ENCODE peak calls at places on chromosomes 4 and X, in ten cellular contexts. T is IMR-90, D is GM12878, P is uterus, U is ovary, Q is breast epithelium, A is K562, C is Peyer's patch, M is right lobe of liver, B is A549. Z is an unnamed sample.

GRCh38 chr4:53863731-53864130 is 200.7 kb downstream of the CHIC2 start:
- DNase-seq in T (no peak), D (no peak), P (peak; percentile 24), U (no peak), Q (no peak), A (no peak), C (no peak), M (no peak), B (no peak), Z (no peak)

GRCh38 chr4:47784222-47784621 is 53.6 kb downstream of the CORIN start:
- DNase-seq in T (no peak), D (no peak), P (no peak), U (no peak), Q (no peak), A (no peak), C (no peak), M (no peak), B (no peak), Z (no peak)

GRCh38 chr4:111666826-111667360 is 478.4 kb upstream of the FAM241A start:
- DNase-seq in T (no peak), D (no peak), P (no peak), U (no peak), Q (no peak), A (no peak), C (no peak), M (no peak), B (no peak), Z (no peak)

GRCh38 chrX:56802921-56803848 is 74.1 kb downstream of the NBDY start:
- DNase-seq in T (peak; percentile 76), D (peak; percentile 77), P (peak; percentile 76), U (peak; percentile 84), Q (peak; percentile 77), A (peak; percentile 20), C (peak; percentile 71), M (peak; percentile 81), B (no peak), Z (no peak)

GRCh38 chr4:3213661-3214250 is 35.2 kb upstream of the MSANTD1 start:
- DNase-seq in T (no peak), D (no peak), P (no peak), U (no peak), Q (no peak), A (no peak), C (no peak), M (no peak), B (no peak), Z (no peak)

GRCh38 chr4:6410078-6410477 is 62.3 kb downstream of the PPP2R2C start:
- DNase-seq in T (no peak), D (no peak), P (no peak), U (no peak), Q (no peak), A (no peak), C (no peak), M (no peak), B (no peak), Z (no peak)

GRCh38 chr4:5995901-5996623 is 22.2 kb downstream of the C4orf50 start:
- DNase-seq in T (no peak), D (no peak), P (no peak), U (no peak), Q (no peak), A (no peak), C (no peak), M (no peak), B (no peak), Z (no peak)

GRCh38 chrX:154458116-154458953 is at the start of gene PLXNA3:
- DNase-seq in T (no peak), D (no peak), P (no peak), U (peak; percentile 62), Q (no peak), A (peak; percentile 87), C (peak; percentile 61), M (peak; percentile 58), B (no peak), Z (no peak)

GRCh38 chr4:168560184-168560834 is 63.5 kb downstream of the PALLD start:
- DNase-seq in T (peak; percentile 70), D (no peak), P (no peak), U (no peak), Q (peak; percentile 29), A (no peak), C (no peak), M (no peak), B (no peak), Z (no peak)

GRCh38 chr4:62622084-62622483 is 1422.0 kb downstream of the ADGRL3 start:
- DNase-seq in T (no peak), D (no peak), P (no peak), U (no peak), Q (no peak), A (no peak), C (no peak), M (no peak), B (no peak), Z (no peak)

GRCh38 chr4:158884280-158884679 is 115.5 kb downstream of the FNIP2 start:
- DNase-seq in T (no peak), D (no peak), P (no peak), U (no peak), Q (no peak), A (no peak), C (no peak), M (no peak), B (no peak), Z (no peak)

GRCh38 chr4:99642725-99643489 is 14.7 kb downstream of the C4orf54 start:
- DNase-seq in T (no peak), D (no peak), P (no peak), U (peak; percentile 63), Q (no peak), A (no peak), C (no peak), M (peak; percentile 66), B (no peak), Z (no peak)

GRCh38 chr4:40976343-40976742 is 226.6 kb downstream of the NSUN7 start:
- DNase-seq in T (peak; percentile 70), D (no peak), P (peak; percentile 73), U (peak; percentile 70), Q (no peak), A (peak; percentile 30), C (no peak), M (no peak), B (peak; percentile 59), Z (no peak)

DNA sequence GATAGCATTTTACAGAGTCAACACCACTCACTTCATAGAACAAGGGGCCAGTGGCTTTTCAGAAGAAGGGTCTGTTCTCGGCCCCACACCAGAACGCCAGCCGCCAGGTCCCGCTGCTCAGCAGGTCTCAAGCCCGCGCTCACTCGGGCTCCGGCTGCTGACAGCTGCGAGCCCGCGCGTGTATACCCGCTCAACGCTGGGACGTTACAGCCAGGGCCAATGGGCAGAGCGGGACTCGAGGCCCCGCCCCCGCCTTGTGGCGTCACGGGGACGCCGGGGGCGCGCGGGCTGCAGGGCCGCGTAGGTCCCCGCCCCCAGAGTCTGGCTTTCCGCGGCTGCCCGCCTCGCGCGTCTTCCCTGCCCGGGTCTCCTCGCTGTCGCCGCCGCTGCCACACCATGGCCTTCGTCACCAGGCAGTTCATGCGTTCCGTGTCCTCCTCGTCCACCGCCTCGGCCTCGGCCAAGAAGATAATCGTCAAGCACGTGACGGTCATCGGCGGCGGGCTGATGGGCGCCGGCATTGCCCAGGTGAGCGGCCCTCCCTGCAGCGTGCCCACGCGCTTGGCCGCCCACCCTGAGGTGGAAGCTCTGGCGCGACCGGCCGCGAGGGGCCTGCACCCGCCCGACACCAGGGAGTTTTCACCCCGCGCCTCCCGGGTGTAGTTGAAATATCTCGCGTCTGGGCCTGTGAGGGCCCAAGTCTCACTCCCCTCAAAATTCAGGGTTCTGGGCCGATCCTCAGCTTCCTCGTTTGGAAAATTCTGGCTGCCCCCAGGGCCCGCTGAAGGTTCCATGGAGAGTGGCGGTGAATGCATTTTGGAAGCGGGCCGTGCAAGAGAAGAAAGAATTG is at the start of gene HADH:
- DNase-seq in T (peak; percentile 88), D (peak; percentile 64), P (peak; percentile 91), U (peak; percentile 93), Q (peak; percentile 95), A (peak; percentile 97), C (peak; percentile 95), M (peak; percentile 95), B (peak; percentile 84), Z (peak; percentile 81)
- TF ChIP-seq POLR2A in T (peak; percentile 32), D (peak; percentile 90), P (peak; percentile 91), U (peak; percentile 78), Q (peak; percentile 75), A (peak; percentile 88), C (peak; percentile 96), M (peak; percentile 98), B (peak; percentile 46), Z (peak; percentile 95)

GRCh38 chrX:8870411-8870810 is 69.2 kb upstream of the FAM9A start:
- DNase-seq in T (no peak), D (no peak), P (no peak), U (no peak), Q (no peak), A (no peak), C (no peak), M (no peak), B (no peak), Z (no peak)
- H3K27ac ChIP-seq in T (no peak overlapping the region), D (no peak overlapping the region), P (no peak overlapping the region), U (no peak overlapping the region), Q (no peak overlapping the region), A (no peak overlapping the region), C (no peak overlapping the region), M (no peak overlapping the region), B (no peak overlapping the region), Z (no peak overlapping the region)

DNA sequence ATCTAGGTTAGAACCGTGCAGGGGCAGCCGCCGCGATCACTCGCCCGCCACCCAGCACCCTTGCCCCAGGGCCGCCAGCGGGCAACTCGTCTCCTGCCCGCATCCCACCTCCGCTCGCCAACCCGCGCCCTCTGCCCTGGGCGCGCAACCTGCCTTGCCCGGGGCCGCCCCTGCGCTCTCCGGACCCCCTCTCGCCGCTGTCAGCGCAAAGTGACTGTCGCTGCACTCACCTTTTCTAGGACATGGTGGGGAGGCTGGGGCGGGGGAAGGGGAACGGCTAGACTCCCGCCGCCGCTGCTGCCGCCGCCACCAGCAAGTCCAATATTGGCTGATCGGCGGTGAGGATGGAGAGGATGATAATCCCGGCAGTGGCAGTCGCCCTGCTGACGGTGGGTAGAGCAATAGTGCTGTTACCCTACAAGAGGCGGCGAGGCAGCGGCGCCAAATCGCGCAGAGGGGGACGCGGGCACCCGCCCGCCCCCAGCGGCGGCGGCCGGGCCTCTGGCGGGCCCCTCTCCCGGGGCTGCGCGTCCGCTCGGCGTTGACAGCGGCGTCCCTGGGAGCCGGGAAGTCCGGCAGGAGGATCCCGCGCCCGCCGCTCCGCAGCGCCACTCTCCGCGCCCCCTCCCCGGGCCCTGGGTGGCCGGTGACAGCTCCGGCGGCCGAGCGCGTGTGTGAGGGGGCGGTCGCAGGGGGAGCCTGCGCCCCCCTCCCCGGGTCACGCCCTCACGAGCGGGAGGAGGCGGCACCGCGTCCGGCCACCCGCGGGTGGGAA is 2.3 kb upstream of the NR3C2 start:
- DNase-seq in T (no peak), D (no peak), P (peak; percentile 40), U (peak; percentile 54), Q (peak; percentile 24), A (peak; percentile 7), C (peak; percentile 43), M (peak; percentile 54), B (no peak), Z (no peak)
- TF ChIP-seq POLR2A in T (no peak), D (no peak), P (no peak), U (no peak), Q (no peak), A (no peak), C (no peak), M (no peak), B (no peak), Z (no peak)

DNA sequence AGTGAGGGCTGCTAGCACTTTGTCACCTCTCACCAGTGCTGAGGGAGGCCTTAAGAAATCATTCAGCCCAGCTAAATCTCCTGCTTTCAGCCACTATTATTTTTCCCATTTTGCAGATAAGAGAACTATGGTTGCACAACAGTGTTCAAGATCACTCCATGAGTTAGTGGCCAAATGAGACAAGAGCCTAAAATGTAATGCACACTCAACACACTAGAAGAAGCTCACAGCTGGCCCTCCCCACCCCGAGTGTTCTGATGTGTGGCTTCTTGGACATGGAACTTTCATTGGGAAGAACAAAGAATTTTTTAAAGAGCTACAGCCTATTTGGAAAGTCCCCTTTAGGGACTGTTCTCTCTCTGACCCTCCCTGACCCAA is 44.1 kb upstream of the CT47C1 start:
- DNase-seq in T (no peak), D (no peak), P (no peak), U (no peak), Q (no peak), A (no peak), C (no peak), M (no peak), B (no peak), Z (no peak)
- H3K27ac ChIP-seq in T (no peak overlapping the region), D (no peak overlapping the region), P (no peak overlapping the region), U (no peak overlapping the region), Q (no peak overlapping the region), A (no peak overlapping the region), C (no peak overlapping the region), M (no peak overlapping the region), B (no peak overlapping the region), Z (no peak overlapping the region)

Z was measured in esophagus squamous epithelium.